ENCODE peak calls at places on chromosome 10, in four cellular contexts. One of them, this sample, is unnamed.

GRCh38 chr10:48759113-48759901 is 74.6 kb downstream of the WDFY4 start:
- DNase-seq in A549: no peak
- DNase-seq in activated T-helper 1 cell treated with anti-CD3 and anti-CD28 coated beads, Interleukin-12 subunit alpha, Interleukin-12 subunit beta, Interleukin-2, Interleukin-4 antibody, amounts not matched to agents 30 ng/mL and 10 ng/mL and 1 ng/mL, durations not matched to agents 14 hours and 24 hours and 36 hours: no peak
- DNase-seq in brain microvascular endothelial cell: no peak
- DNase-seq in this sample: no peak

GRCh38 chr10:15103513-15103912 is 6.4 kb downstream of the RPP38 start:
- DNase-seq in activated T-helper 1 cell treated with anti-CD3 and anti-CD28 coated beads, Interleukin-12 subunit alpha, Interleukin-12 subunit beta, Interleukin-2, Interleukin-4 antibody, amounts not matched to agents 30 ng/mL and 10 ng/mL and 1 ng/mL, durations not matched to agents 14 hours and 24 hours and 36 hours: no peak
- DNase-seq in A549: no peak
- DNase-seq in brain microvascular endothelial cell: no peak
- DNase-seq in this sample: no peak

GRCh38 chr10:119502618-119503155 is 39.8 kb downstream of the RGS10 start:
- DNase-seq in A549: no peak
- DNase-seq in brain microvascular endothelial cell: no peak
- DNase-seq in activated T-helper 1 cell treated with anti-CD3 and anti-CD28 coated beads, Interleukin-12 subunit alpha, Interleukin-12 subunit beta, Interleukin-2, Interleukin-4 antibody, amounts not matched to agents 30 ng/mL and 10 ng/mL and 1 ng/mL, durations not matched to agents 14 hours and 24 hours and 36 hours: no peak
- DNase-seq in this sample: no peak

GRCh38 chr10:72173635-72174296 is 42.0 kb upstream of the ANAPC16 start:
- DNase-seq in activated T-helper 1 cell treated with anti-CD3 and anti-CD28 coated beads, Interleukin-12 subunit alpha, Interleukin-12 subunit beta, Interleukin-2, Interleukin-4 antibody, amounts not matched to agents 30 ng/mL and 10 ng/mL and 1 ng/mL, durations not matched to agents 14 hours and 24 hours and 36 hours: no peak
- DNase-seq in A549: peak; percentile 89
- DNase-seq in brain microvascular endothelial cell: no peak
- DNase-seq in this sample: peak; percentile 55

GRCh38 chr10:115092555-115093285 is 445 bp upstream of the ATRNL1 start:
- DNase-seq in activated T-helper 1 cell treated with anti-CD3 and anti-CD28 coated beads, Interleukin-12 subunit alpha, Interleukin-12 subunit beta, Interleukin-2, Interleukin-4 antibody, amounts not matched to agents 30 ng/mL and 10 ng/mL and 1 ng/mL, durations not matched to agents 14 hours and 24 hours and 36 hours: peak; percentile 11
- DNase-seq in A549: peak; percentile 13
- DNase-seq in brain microvascular endothelial cell: peak; percentile 51
- DNase-seq in this sample: peak; percentile 46

GRCh38 chr10:90319188-90319914 is 538.5 kb downstream of the HTR7 start:
- DNase-seq in activated T-helper 1 cell treated with anti-CD3 and anti-CD28 coated beads, Interleukin-12 subunit alpha, Interleukin-12 subunit beta, Interleukin-2, Interleukin-4 antibody, amounts not matched to agents 30 ng/mL and 10 ng/mL and 1 ng/mL, durations not matched to agents 14 hours and 24 hours and 36 hours: no peak
- DNase-seq in A549: peak; percentile 73
- DNase-seq in brain microvascular endothelial cell: peak; percentile 88
- DNase-seq in this sample: peak; percentile 87

GRCh38 chr10:130484131-130484911 is 348.1 kb downstream of the GLRX3 start:
- DNase-seq in A549: no peak
- DNase-seq in brain microvascular endothelial cell: no peak
- DNase-seq in activated T-helper 1 cell treated with anti-CD3 and anti-CD28 coated beads, Interleukin-12 subunit alpha, Interleukin-12 subunit beta, Interleukin-2, Interleukin-4 antibody, amounts not matched to agents 30 ng/mL and 10 ng/mL and 1 ng/mL, durations not matched to agents 14 hours and 24 hours and 36 hours: no peak
- DNase-seq in this sample: no peak

GRCh38 chr10:133332936-133333699 is 3.6 kb downstream of the CALY start:
- DNase-seq in brain microvascular endothelial cell: no peak
- DNase-seq in A549: no peak
- DNase-seq in activated T-helper 1 cell treated with anti-CD3 and anti-CD28 coated beads, Interleukin-12 subunit alpha, Interleukin-12 subunit beta, Interleukin-2, Interleukin-4 antibody, amounts not matched to agents 30 ng/mL and 10 ng/mL and 1 ng/mL, durations not matched to agents 14 hours and 24 hours and 36 hours: no peak
- DNase-seq in this sample: no peak

GRCh38 chr10:78630944-78631838 is 437.6 kb upstream of the ZMIZ1 start:
- DNase-seq in brain microvascular endothelial cell: no peak
- DNase-seq in activated T-helper 1 cell treated with anti-CD3 and anti-CD28 coated beads, Interleukin-12 subunit alpha, Interleukin-12 subunit beta, Interleukin-2, Interleukin-4 antibody, amounts not matched to agents 30 ng/mL and 10 ng/mL and 1 ng/mL, durations not matched to agents 14 hours and 24 hours and 36 hours: no peak
- DNase-seq in A549: no peak
- DNase-seq in this sample: peak; percentile 40

GRCh38 chr10:129825221-129825620 is 138.9 kb downstream of the EBF3 start:
- DNase-seq in activated T-helper 1 cell treated with anti-CD3 and anti-CD28 coated beads, Interleukin-12 subunit alpha, Interleukin-12 subunit beta, Interleukin-2, Interleukin-4 antibody, amounts not matched to agents 30 ng/mL and 10 ng/mL and 1 ng/mL, durations not matched to agents 14 hours and 24 hours and 36 hours: no peak
- DNase-seq in brain microvascular endothelial cell: no peak
- DNase-seq in A549: no peak
- DNase-seq in this sample: no peak